ENCODE peak calls at places on chromosomes 11 and 22, in four cellular contexts. H is dorsolateral prefrontal cortex, N is tibial nerve, S is tibial artery. E is an unnamed sample.

GRCh38 chr11:116312560-116313340 is 460.0 kb downstream of the BUD13 start:
- DNase-seq in H (peak), N (peak), S (peak), E (peak)

GRCh38 chr11:112661571-112661970 is 299.6 kb upstream of the NCAM1 start:
- DNase-seq in H (no peak), N (no peak), S (no peak), E (no peak)

GRCh38 chr11:36492724-36493304 is 17.3 kb downstream of the TRAF6 start:
- DNase-seq in H (no peak), N (peak), S (no peak), E (peak)

GRCh38 chr11:114354076-114354475 is 46.2 kb downstream of the C11orf71 start:
- DNase-seq in H (no peak), N (no peak), S (no peak), E (peak)

GRCh38 chr11:9760180-9760550 is 96.3 kb downstream of the SWAP70 start:
- DNase-seq in H (peak), N (peak), S (peak), E (peak)

GRCh38 chr11:22199243-22199642 is 6.4 kb downstream of the ANO5 start:
- DNase-seq in H (no peak), N (no peak), S (no peak), E (no peak)

GRCh38 chr22:50082961-50083461 is 2.2 kb downstream of the MLC1 start:
- DNase-seq in H (no peak), N (no peak), S (no peak), E (no peak)

GRCh38 chr11:96045622-96046456 is 121.9 kb upstream of the MTMR2 start:
- DNase-seq in H (peak), N (peak), S (peak), E (peak)

GRCh38 chr22:21666786-21667185 is 974 bp downstream of the PPIL2 start:
- DNase-seq in H (no peak), N (no peak), S (no peak), E (no peak)

GRCh38 chr11:35013514-35014191 is 97.2 kb downstream of the PDHX start:
- DNase-seq in H (no peak), N (no peak), S (no peak), E (peak)

GRCh38 chr11:58573451-58574104 is 2.1 kb downstream of the LPXN start:
- DNase-seq in H (no peak), N (peak), S (peak), E (peak)

GRCh38 chr11:76208829-76209670 is 2.7 kb upstream of the WNT11 start:
- DNase-seq in H (peak), N (peak), S (peak), E (peak)

GRCh38 chr11:35144103-35144741 is 5.3 kb downstream of the CD44 start:
- DNase-seq in H (no peak), N (no peak), S (no peak), E (peak)

GRCh38 chr11:8263109-8263768 is 439 bp downstream of the LMO1 start:
- DNase-seq in H (no peak), N (no peak), S (peak), E (no peak)

GRCh38 chr11:43944761-43945311 is 2.4 kb downstream of the C11orf96 start:
- DNase-seq in H (peak), N (peak), S (peak), E (no peak)

GRCh38 chr11:34052608-34053160 is 1.2 kb downstream of the CAPRIN1 start:
- DNase-seq in H (peak), N (no peak), S (peak), E (no peak)

DNA sequence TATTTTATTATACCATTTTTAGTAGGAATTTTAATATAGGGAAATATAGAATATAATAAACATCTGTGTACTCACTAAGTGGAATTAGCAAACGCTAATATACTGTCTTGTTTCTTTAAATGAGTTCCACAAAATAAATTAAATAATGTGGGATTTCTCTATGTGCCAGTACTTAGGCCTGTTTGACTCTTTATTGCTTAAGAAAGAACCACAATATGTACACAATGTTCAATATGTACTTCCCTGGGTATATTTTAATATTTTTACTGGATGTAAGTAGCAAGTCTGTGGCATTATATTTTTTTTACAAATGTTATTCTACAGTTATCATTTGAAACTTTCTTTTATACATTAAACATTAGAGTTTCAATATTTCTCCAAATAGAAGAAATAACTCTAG is 92.5 kb upstream of the CARD18 start:
- DNase-seq in H (no peak), N (no peak), S (no peak), E (no peak)
- H3K4me3 ChIP-seq in H (no peak), N (no peak), S (no peak), E (no peak)

DNA sequence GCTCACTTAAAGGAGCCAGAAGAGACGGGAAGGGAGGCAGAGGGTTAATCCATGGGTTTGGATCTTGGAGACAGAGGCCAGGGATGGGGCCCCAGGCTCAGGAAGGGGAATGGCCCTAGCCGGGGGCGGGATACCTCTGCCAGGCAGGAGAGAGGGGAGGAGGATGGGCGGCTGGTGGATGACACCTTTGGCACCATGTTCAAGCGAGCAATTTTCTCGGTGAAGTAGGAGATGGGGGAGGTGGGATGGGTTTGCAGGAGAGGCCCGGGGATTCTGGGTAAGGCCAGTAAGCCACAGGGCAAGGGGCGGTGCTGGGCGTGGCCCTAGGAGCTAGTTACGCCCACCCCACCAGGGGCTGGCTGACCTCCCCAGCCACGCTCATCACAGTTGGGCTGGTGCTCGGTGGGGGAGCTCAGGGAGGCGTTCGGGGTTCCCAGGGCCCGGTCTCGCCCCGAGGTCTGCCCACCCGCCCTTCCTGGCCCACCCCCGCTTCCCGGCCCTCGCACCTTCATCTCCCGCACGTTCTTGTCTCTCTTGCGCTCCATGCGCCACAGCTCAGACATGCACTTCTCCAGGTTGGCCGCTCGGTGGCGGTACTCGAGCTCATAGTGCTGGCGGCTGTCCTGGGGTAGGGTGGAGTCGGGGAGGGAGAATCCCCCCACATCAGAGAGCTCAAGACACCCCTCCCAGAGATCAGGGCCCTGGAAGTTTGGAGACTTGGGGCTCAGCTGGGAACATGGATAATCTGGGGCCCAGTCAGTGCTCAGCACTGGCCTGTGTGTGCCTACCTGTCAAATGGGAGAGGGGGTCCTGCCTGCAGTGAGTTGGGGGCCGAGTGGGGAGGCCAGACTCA is 12.7 kb downstream of the BAIAP2L2 start:
- DNase-seq in H (no peak), N (no peak), S (no peak), E (no peak)
- TF ChIP-seq CTCF in H (no peak), N (peak), S (peak), E (peak)

DNA sequence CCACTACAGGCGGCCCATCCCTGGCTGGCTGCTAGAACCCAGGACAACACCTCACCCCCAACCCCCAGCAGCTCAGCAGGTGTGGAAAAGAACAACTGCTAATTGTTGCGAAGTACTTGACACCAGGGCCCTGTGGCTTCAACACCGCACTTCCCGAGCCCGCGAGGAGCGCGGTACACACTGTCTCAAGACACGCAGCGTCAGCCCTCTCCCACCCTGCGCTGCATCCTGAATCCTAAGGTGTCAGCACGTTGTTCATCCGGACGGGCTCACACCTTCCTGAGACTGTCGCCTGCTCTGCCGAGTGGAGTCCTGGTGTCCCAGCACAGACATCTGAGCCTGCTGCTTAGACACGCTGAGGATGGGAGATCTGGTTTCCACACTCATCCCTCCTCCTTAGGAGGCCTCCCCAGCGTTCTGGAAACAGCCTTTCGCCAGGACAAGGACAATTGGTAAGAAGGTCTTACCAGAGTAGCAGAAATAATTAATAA is 1336.2 kb downstream of the BRD1 start:
- DNase-seq in H (no peak), N (no peak), S (peak), E (peak)
- H3K4me3 ChIP-seq in H (peak), N (no peak), S (no peak), E (peak)

DNA sequence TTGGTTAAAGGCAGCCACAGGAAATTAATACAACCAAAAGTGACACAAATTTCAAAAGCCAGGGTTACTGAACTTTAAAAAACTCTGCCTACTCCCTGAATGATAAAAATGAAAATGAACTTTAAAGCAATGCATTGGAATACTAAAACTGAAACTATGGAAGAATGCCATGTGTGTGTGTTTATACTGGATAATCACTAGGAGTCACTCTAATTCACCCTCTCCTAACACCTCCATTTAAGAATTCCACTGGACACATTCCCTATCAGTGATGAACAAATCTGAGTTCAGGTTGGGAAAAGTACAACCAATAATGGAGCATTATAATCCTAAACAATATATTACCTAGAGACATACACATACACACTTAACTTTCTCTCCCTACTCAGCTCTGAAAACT is 27.5 kb upstream of the PLAAT3 start:
- DNase-seq in H (no peak), N (no peak), S (no peak), E (peak)
- TF ChIP-seq CTCF in H (peak), N (no peak), S (no peak), E (no peak)

DNA sequence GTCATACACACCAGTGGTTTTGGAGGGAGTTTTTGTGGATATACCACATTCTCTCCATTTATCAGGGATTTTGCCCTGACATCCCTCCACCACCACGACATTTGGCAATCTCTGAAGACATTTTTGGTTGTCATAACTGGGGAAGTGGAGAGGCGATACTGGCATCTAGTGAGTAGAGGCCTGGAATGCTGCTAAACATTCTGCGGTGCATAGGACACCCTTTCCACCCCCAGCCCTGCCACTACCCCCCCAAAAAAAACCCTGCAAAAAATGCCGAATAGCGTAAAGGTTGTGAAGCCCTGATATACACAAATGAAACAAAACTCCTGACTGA is 560 bp upstream of the TPST2 start:
- DNase-seq in H (no peak), N (no peak), S (no peak), E (peak)
- H3K4me3 ChIP-seq in H (peak), N (peak), S (peak), E (peak)

GRCh38 chr22:48055185-48055584 is 1292.7 kb downstream of the TBC1D22A start:
- DNase-seq in H (no peak), N (no peak), S (no peak), E (no peak)

GRCh38 chr22:48053973-48054372 is 1291.5 kb downstream of the TBC1D22A start:
- DNase-seq in H (no peak), N (no peak), S (no peak), E (no peak)

GRCh38 chr22:48052621-48052890 is 1290.1 kb downstream of the TBC1D22A start:
- DNase-seq in H (no peak), N (no peak), S (no peak), E (no peak)

GRCh38 chr22:48055827-48056226 is 1293.4 kb downstream of the TBC1D22A start:
- DNase-seq in H (no peak), N (no peak), S (peak), E (no peak)

GRCh38 chr22:48054596-48054995 is 1292.1 kb downstream of the TBC1D22A start:
- DNase-seq in H (no peak), N (no peak), S (no peak), E (no peak)
- TF ChIP-seq CTCF in H (no peak), N (no peak), S (no peak), E (no peak)